ENCODE peak calls at places on chromosome 21, in nine cellular contexts. B, K, W, I, O, G, A, X and V are unnamed samples.
A peak's percentile ranks its signal among the peaks of the same experiment; 100 is the strongest.

GRCh38 chr21:41241341-41241740 is 73.4 kb downstream of the BACE2 start:
- DNase-seq in B (peak; percentile 53), K (no peak), W (no peak), I (no peak), O (no peak), G (no peak), A (no peak), X (no peak), V (no peak)

GRCh38 chr21:39660596-39660995 is 47.9 kb downstream of the B3GALT5 start:
- DNase-seq in B (peak; percentile 79), K (peak; percentile 83), W (peak; percentile 67), I (no peak), O (no peak), G (no peak), A (no peak), X (peak; percentile 45), V (no peak)

GRCh38 chr21:40178726-40179125 is 311.5 kb downstream of the PCP4 start:
- DNase-seq in B (no peak), K (no peak), W (no peak), I (no peak), O (no peak), G (no peak), A (no peak), X (no peak), V (no peak)

GRCh38 chr21:43206231-43207042 is 37.6 kb downstream of the CRYAA start:
- DNase-seq in B (peak; percentile 49), K (no peak), W (no peak), I (peak; percentile 35), O (no peak), G (no peak), A (no peak), X (no peak), V (no peak)

GRCh38 chr21:14877581-14878228 is 187.1 kb downstream of the NRIP1 start:
- DNase-seq in B (no peak), K (peak; percentile 49), W (peak; percentile 79), I (no peak), O (no peak), G (no peak), A (no peak), X (no peak), V (no peak)

GRCh38 chr21:41160036-41160435 is 7.9 kb upstream of the BACE2 start:
- DNase-seq in B (peak; percentile 28), K (no peak), W (no peak), I (no peak), O (no peak), G (no peak), A (no peak), X (no peak), V (peak; percentile 74)

GRCh38 chr21:17045214-17045835 is 467.5 kb upstream of the CXADR start:
- DNase-seq in B (no peak), K (peak; percentile 15), W (peak; percentile 7), I (no peak), O (no peak), G (no peak), A (no peak), X (no peak), V (no peak)

GRCh38 chr21:25461730-25462129 is 145.6 kb downstream of the MRPL39 start:
- DNase-seq in B (no peak), K (peak; percentile 12), W (no peak), I (no peak), O (no peak), G (no peak), A (no peak), X (no peak), V (no peak)

GRCh38 chr21:25362375-25363267 is 244.7 kb downstream of the MRPL39 start:
- DNase-seq in B (no peak), K (no peak), W (no peak), I (no peak), O (no peak), G (no peak), A (no peak), X (no peak), V (no peak)

GRCh38 chr21:42672699-42673458 is 19.5 kb downstream of the PDE9A start:
- DNase-seq in B (no peak), K (peak; percentile 29), W (no peak), I (no peak), O (no peak), G (no peak), A (no peak), X (no peak), V (no peak)

GRCh38 chr21:29232601-29233541 is 65.9 kb upstream of the BACH1 start:
- DNase-seq in B (no peak), K (peak; percentile 55), W (no peak), I (no peak), O (no peak), G (no peak), A (no peak), X (no peak), V (no peak)

GRCh38 chr21:36388835-36389234 is 3.6 kb downstream of the CHAF1B start:
- DNase-seq in B (no peak), K (peak; percentile 54), W (peak; percentile 52), I (no peak), O (no peak), G (no peak), A (no peak), X (no peak), V (peak; percentile 34)

GRCh38 chr21:35428489-35428888 is 379.4 kb upstream of the RUNX1 start:
- DNase-seq in B (no peak), K (no peak), W (no peak), I (no peak), O (no peak), G (no peak), A (no peak), X (peak; percentile 18), V (no peak)

GRCh38 chr21:38306833-38307232 is 50.0 kb downstream of the KCNJ15 start:
- DNase-seq in B (no peak), K (peak; percentile 99), W (peak; percentile 31), I (no peak), O (no peak), G (no peak), A (no peak), X (no peak), V (no peak)

GRCh38 chr21:37878946-37879660 is 37.2 kb downstream of the KCNJ6 start:
- DNase-seq in B (no peak), K (peak; percentile 93), W (peak; percentile 62), I (no peak), O (no peak), G (no peak), A (no peak), X (no peak), V (no peak)

GRCh38 chr21:10464975-10465374 is 56.4 kb upstream of the TPTE start:
- DNase-seq in B (no peak), K (no peak), W (no peak), I (no peak), O (no peak), G (no peak), A (no peak), X (no peak), V (no peak)
- H3K4me3 ChIP-seq in B (no peak overlapping the region), K (no peak overlapping the region), W (no peak overlapping the region), I (no peak overlapping the region), O (no peak overlapping the region), G (no peak overlapping the region), A (no peak overlapping the region), X (no peak overlapping the region), V (no peak overlapping the region)

GRCh38 chr21:46354518-46354917 is 30.6 kb downstream of the PCNT start:
- DNase-seq in B (no peak), K (no peak), W (no peak), I (no peak), O (no peak), G (no peak), A (no peak), X (no peak), V (no peak)
- TF ChIP-seq CTCF in B (no peak), K (no peak), W (no peak), I (no peak), O (no peak), G (no peak), A (no peak), X (no peak), V (no peak)

GRCh38 chr21:44301093-44301492 is 1.2 kb downstream of the PFKL start:
- DNase-seq in B (no peak), K (no peak), W (no peak), I (no peak), O (no peak), G (no peak), A (no peak), X (no peak), V (no peak)

GRCh38 chr21:44300262-44300959 is 558 bp downstream of the PFKL start:
- DNase-seq in B (peak; percentile 95), K (peak; percentile 19), W (peak; percentile 42), I (peak; percentile 80), O (peak; percentile 70), G (peak; percentile 72), A (peak; percentile 87), X (peak; percentile 77), V (peak; percentile 78)

GRCh38 chr21:44304041-44304738 is 4.3 kb downstream of the PFKL start:
- DNase-seq in B (no peak), K (no peak), W (no peak), I (no peak), O (no peak), G (no peak), A (no peak), X (no peak), V (no peak)

GRCh38 chr21:44303490-44303981 is 3.7 kb downstream of the PFKL start:
- DNase-seq in B (no peak), K (no peak), W (no peak), I (no peak), O (peak; percentile 30), G (no peak), A (peak; percentile 78), X (no peak), V (no peak)

DNA sequence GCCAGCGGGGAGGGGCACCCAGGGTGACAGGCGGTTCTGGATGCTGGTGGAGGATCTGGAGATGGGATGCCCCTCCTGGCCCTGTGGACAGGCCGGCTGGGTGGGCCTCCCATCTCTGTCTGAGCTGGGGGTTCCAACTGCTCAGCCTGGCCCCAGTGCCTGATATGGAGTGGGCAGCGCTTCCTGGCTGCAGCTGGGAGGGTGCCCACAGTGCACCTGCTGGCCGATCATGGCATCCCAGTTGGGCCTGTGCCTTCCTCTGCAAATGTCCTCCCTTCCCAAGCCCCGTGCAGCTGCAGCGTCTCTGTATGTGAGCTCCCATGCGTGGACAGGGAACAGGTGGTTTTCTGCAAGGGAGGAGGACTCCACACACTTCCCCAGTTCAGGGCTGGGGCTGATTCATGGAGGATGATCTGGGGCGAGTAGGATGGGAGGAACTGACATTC is 2.1 kb downstream of the PFKL start:
- DNase-seq in B (no peak), K (no peak), W (no peak), I (no peak), O (no peak), G (no peak), A (peak; percentile 59), X (no peak), V (no peak)
- TF ChIP-seq POLR2A in B (no peak), K (no peak), W (no peak), I (no peak), O (no peak), G (no peak), A (no peak), X (no peak), V (no peak)

GRCh38 chr21:44691686-44692085 is 5.3 kb upstream of the KRTAP10-12 start:
- DNase-seq in B (no peak), K (no peak), W (no peak), I (no peak), O (no peak), G (no peak), A (no peak), X (no peak), V (no peak)
- H3K4me3 ChIP-seq in B (no peak overlapping the region), K (no peak overlapping the region), W (no peak overlapping the region), I (no peak overlapping the region), O (no peak overlapping the region), G (no peak overlapping the region), A (no peak overlapping the region), X (no peak overlapping the region), V (no peak overlapping the region)

GRCh38 chr21:34034369-34035014 is 38.9 kb upstream of the MRPS6 start:
- DNase-seq in B (no peak), K (no peak), W (no peak), I (no peak), O (no peak), G (no peak), A (no peak), X (no peak), V (peak; percentile 76)
- TF ChIP-seq CTCF in B (no peak), K (no peak), W (no peak), I (no peak), O (no peak), G (no peak), A (no peak), X (no peak), V (peak; percentile 38)